ENCODE peak calls at places on chromosomes 5 and 9, in four cellular contexts. A is H9, D is H1, V is IMR-90. N is an unnamed sample.

GRCh38 chr5:172798422-172799215 is 27.6 kb upstream of the DUSP1 start:
- DNase-seq in A (no peak), D (no peak), V (peak), N (no peak)

GRCh38 chr9:120705174-120705573 is 9.1 kb downstream of the MEGF9 start:
- DNase-seq in A (no peak), D (no peak), V (no peak), N (no peak)

GRCh38 chr5:55763736-55764420 is 26.0 kb downstream of the DDX4 start:
- DNase-seq in A (no peak), D (no peak), V (no peak), N (no peak)

GRCh38 chr5:33854733-33855151 is 37.0 kb downstream of the ADAMTS12 start:
- DNase-seq in A (no peak), D (no peak), V (peak), N (peak)

GRCh38 chr5:130337179-130337888 is 433.1 kb downstream of the CHSY3 start:
- DNase-seq in A (no peak), D (no peak), V (peak), N (peak)

GRCh38 chr9:34519321-34520020 is 3.3 kb downstream of the ENHO start:
- DNase-seq in A (no peak), D (no peak), V (no peak), N (no peak)

GRCh38 chr5:40619406-40619805 is 60.3 kb upstream of the PTGER4 start:
- DNase-seq in A (no peak), D (no peak), V (no peak), N (no peak)

GRCh38 chr5:168364738-168365550 is 73.5 kb downstream of the WWC1 start:
- DNase-seq in A (peak), D (no peak), V (peak), N (peak)

GRCh38 chr9:136329636-136330405 is 2.5 kb downstream of the GPSM1 start:
- DNase-seq in A (no peak), D (no peak), V (no peak), N (no peak)

GRCh38 chr9:69535296-69535832 is 136.8 kb downstream of the APBA1 start:
- DNase-seq in A (no peak), D (no peak), V (peak), N (peak)

GRCh38 chr5:81303563-81303962 is 2.2 kb downstream of the ZCCHC9 start:
- DNase-seq in A (no peak), D (no peak), V (peak), N (no peak)

GRCh38 chr5:1362242-1363015 is 17.5 kb upstream of the CLPTM1L start:
- DNase-seq in A (no peak), D (no peak), V (no peak), N (no peak)

GRCh38 chr5:36744678-36745659 is 131.6 kb upstream of the NIPBL start:
- DNase-seq in A (peak), D (peak), V (peak), N (peak)

GRCh38 chr5:32474201-32474854 is 29.8 kb upstream of the ZFR start:
- DNase-seq in A (no peak), D (no peak), V (no peak), N (peak)

GRCh38 chr9:77464591-77465125 is 183.5 kb downstream of the GNA14 start:
- DNase-seq in A (no peak), D (no peak), V (peak), N (no peak)

GRCh38 chr5:142881727-142882126 is 111.5 kb downstream of the ARHGAP26 start:
- DNase-seq in A (peak), D (no peak), V (no peak), N (peak)

GRCh38 chr9:82651474-82651873 is 411.5 kb downstream of the RASEF start:
- DNase-seq in A (peak), D (no peak), V (no peak), N (peak)
- H4K8ac ChIP-seq in A (no peak), D (no peak), V (no peak), N (no peak)

GRCh38 chr9:74908665-74909064 is 20.9 kb upstream of the TRPM6 start:
- DNase-seq in A (no peak), D (no peak), V (no peak), N (no peak)

DNA sequence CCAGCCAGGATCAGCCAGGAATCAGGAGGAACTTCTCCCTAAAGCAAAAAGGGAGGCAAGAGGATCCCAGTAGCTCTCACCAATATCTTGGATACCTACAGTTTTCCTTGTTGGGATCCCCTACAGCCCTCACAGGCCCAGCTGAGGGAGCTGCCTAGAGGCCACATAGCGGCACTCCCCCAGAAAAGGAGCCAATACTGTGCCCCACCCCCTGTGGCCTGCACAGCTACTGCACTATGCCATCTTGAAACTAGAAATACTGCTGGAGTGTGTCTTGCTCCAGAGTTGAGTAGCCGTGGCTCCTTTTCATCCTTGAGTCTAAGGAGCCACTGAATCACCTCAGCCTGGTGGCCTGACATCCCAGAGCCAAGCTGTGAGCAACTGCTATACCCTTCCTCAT is 22.3 kb upstream of the TRPM6 start:
- DNase-seq in A (no peak), D (no peak), V (no peak), N (no peak)
- H4K5ac ChIP-seq in A (no peak), D (no peak), V (no peak), N (no peak)

GRCh38 chr9:129175515-129175824 is 2.6 kb downstream of the IER5L start:
- DNase-seq in A (no peak), D (no peak), V (no peak), N (no peak)
- H3K4ac ChIP-seq in A (no peak), D (peak), V (peak), N (peak)

DNA sequence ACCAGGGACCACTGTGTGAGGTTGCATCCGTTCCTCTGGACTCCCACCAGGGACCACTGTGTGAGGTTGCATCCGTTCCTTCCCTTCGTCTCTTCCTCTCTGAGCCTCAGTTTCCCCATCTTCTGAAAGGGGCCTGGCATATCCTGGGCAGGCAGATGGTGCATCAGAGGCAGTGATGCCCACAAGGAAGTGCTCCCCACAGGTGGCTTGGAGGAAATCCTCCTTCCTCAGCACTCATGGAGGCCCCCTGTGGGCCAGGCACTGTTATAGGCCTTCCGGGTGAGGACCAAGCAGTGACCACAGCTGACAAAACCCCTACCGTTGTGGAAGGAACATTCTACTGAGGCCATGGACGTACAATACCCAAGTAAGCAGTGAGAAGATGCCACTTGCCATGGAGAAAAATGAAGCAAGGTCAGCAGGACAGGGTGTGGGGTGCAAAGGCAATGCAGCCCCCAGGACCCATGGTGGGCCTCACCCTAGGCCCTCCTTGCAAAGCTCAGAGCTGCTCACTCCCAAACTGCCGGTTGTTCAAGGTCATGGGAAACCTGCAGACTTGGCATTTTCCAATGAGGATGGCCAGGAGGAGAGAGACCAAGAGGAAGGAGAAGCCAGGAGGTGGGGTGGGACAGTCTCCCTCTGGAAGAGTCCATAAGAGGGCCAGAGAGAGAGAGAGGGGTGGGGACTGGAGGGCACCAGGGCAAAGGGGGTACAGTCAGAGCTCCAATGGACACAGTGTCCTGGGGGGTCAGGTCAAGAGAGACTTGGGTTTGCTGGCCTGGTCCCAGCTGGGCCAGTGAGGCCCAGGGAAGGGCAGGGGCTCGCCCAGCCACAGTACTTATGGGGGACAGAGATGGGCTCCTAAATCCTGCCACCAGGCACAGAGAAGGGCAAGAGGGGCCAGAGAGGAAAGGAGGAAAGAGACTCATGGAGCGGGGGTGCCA is 51.1 kb downstream of the C9orf50 start:
- DNase-seq in A (peak), D (no peak), V (peak), N (peak)
- H4K8ac ChIP-seq in A (no peak), D (no peak), V (peak), N (peak)

GRCh38 chr5:154193636-154194035 is 3.1 kb downstream of the GALNT10 start:
- DNase-seq in A (no peak), D (no peak), V (peak), N (no peak)
- H4K5ac ChIP-seq in A (no peak), D (no peak), V (no peak), N (no peak)

GRCh38 chr9:133420392-133420827 is 1.8 kb upstream of the ADAMTS13 start:
- DNase-seq in A (no peak), D (no peak), V (no peak), N (peak)

GRCh38 chr9:133415107-133415506 is 2.7 kb downstream of the REXO4 start:
- DNase-seq in A (no peak), D (no peak), V (no peak), N (no peak)

GRCh38 chr9:133421615-133422542 is at the start of gene ADAMTS13:
- DNase-seq in A (peak), D (no peak), V (peak), N (peak)

GRCh38 chr9:133419005-133419404 is 1.2 kb upstream of the REXO4 start:
- DNase-seq in A (no peak), D (no peak), V (no peak), N (no peak)

DNA sequence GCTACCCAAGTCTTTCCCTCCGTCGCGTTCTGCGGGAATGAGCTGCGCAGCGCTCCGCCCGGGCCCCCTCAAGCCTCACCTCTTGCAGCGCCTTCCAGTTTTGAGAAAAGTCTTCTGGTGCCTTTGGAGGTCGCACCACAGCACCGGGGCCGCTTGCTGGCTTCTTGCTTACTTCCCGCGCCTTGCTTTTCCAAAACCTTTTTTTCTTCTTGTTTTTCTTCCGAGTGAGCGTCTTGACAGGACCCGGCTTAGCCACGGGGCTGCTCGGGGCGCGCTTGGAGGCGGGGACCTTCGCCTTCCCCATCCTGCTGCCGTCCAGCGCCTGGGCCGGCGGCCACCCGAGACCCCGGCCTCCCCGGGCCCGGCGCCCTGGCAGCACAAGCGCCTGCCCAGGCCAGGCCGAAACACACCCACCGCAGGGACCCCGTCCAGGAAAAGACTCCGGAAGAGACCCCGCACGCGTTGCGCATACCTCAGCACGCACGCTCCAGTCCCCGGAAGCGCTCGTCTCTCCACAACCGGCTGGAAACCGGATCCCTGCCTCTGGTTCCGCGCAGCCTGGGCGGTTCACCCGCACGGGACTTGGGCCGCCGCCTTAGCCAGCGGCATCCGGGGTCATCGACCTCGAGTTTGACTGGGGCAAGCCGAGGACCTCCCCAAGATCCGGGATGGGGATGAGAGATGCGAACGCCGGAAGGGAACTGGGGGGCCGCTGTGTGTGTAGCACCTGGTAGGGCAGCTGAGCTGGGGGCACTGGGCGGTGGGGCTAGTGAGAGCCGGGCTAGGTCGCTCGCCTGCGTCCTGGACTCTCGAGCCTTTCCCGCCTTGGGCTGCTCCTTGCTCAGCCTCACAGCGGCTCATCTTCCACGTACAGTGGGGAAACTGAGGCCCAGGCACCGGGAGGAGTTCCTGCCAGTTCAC is at the start of gene REXO4:
- DNase-seq in A (peak), D (peak), V (peak), N (peak)
- H3K4ac ChIP-seq in A (no peak), D (no peak), V (peak), N (no peak)

GRCh38 chr9:128203024-128203841 is at the start of gene DNM1:
- DNase-seq in A (peak), D (no peak), V (peak), N (peak)
- H4K8ac ChIP-seq in A (no peak), D (peak), V (peak), N (no peak)

GRCh38 chr9:99162759-99163364 is 57.9 kb downstream of the TGFBR1 start:
- DNase-seq in A (no peak), D (no peak), V (peak), N (peak)

GRCh38 chr9:99154356-99154755 is 49.4 kb downstream of the TGFBR1 start:
- DNase-seq in A (no peak), D (no peak), V (no peak), N (no peak)

GRCh38 chr9:99158629-99159028 is 53.7 kb downstream of the TGFBR1 start:
- DNase-seq in A (no peak), D (no peak), V (no peak), N (no peak)
- H4K5ac ChIP-seq in A (no peak), D (no peak), V (no peak), N (no peak)

N was measured in mesendoderm.